ENCODE peak calls at places on chromosomes 11 and 22, in four cellular contexts. V, Y, O and E are unnamed samples.

GRCh38 chr11:71466358-71466757 is 13.4 kb downstream of the NADSYN1 start:
- DNase-seq in Y (no peak), O (no peak), V (no peak), E (no peak)

GRCh38 chr11:133787379-133788103 is 57.8 kb downstream of the SPATA19 start:
- DNase-seq in Y (no peak), O (peak; percentile 85), V (no peak), E (no peak)

GRCh38 chr11:81222491-81222890 is 1511.2 kb downstream of the FAM181B start:
- DNase-seq in O (no peak), Y (no peak), V (no peak), E (no peak)

GRCh38 chr11:80987161-80987560 is 1546.3 kb upstream of the TENM4 start:
- DNase-seq in O (no peak), V (no peak), Y (no peak), E (no peak)

GRCh38 chr22:46299101-46299500 is 2.4 kb downstream of the GTSE1 start:
- DNase-seq in O (no peak), Y (no peak), V (no peak), E (no peak)

GRCh38 chr11:9574556-9574805 is 1.0 kb downstream of the WEE1 start:
- DNase-seq in O (peak; percentile 66), V (no peak), Y (no peak), E (no peak)

GRCh38 chr11:19753451-19754041 is 40.9 kb downstream of the NAV2 start:
- DNase-seq in Y (no peak), V (no peak), O (no peak), E (no peak)

GRCh38 chr22:35842519-35842913 is 124.8 kb downstream of the APOL5 start:
- DNase-seq in Y (no peak), V (no peak), O (no peak), E (no peak)

GRCh38 chr11:12110714-12111481 is 508 bp downstream of the MICAL2 start:
- DNase-seq in Y (no peak), O (no peak), V (no peak), E (no peak)